ENCODE peak calls at places on chromosome 17, in six cellular contexts. One of them, this sample, is unnamed.

GRCh38 chr17:80877095-80877828 is 114.4 kb upstream of the CHMP6 start:
- DNase-seq in body of pancreas: no peak
- DNase-seq in CD8-positive, alpha-beta T cell: peak; percentile 48
- DNase-seq in uterus: no peak
- DNase-seq in heart left ventricle: peak; percentile 21
- DNase-seq in AG04450: no peak
- DNase-seq in this sample: no peak

GRCh38 chr17:40095944-40096791 is 4.2 kb downstream of the NR1D1 start:
- DNase-seq in body of pancreas: peak; percentile 74
- DNase-seq in CD8-positive, alpha-beta T cell: peak; percentile 91
- DNase-seq in uterus: peak; percentile 49
- DNase-seq in AG04450: no peak
- DNase-seq in heart left ventricle: peak; percentile 68
- DNase-seq in this sample: peak; percentile 69

GRCh38 chr17:40915199-40915661 is 22.2 kb downstream of the KRT23 start:
- DNase-seq in body of pancreas: no peak
- DNase-seq in AG04450: peak; percentile 87
- DNase-seq in heart left ventricle: no peak
- DNase-seq in uterus: no peak
- DNase-seq in CD8-positive, alpha-beta T cell: no peak
- DNase-seq in this sample: no peak

GRCh38 chr17:29349409-29349808 is 40.8 kb upstream of the TAOK1 start:
- DNase-seq in heart left ventricle: no peak
- DNase-seq in uterus: no peak
- DNase-seq in AG04450: no peak
- DNase-seq in CD8-positive, alpha-beta T cell: no peak
- DNase-seq in body of pancreas: no peak
- DNase-seq in this sample: no peak

GRCh38 chr17:78530675-78531074 is 46.5 kb downstream of the DNAH17 start:
- DNase-seq in uterus: no peak
- DNase-seq in body of pancreas: no peak
- DNase-seq in CD8-positive, alpha-beta T cell: no peak
- DNase-seq in heart left ventricle: no peak
- DNase-seq in AG04450: no peak
- DNase-seq in this sample: no peak

GRCh38 chr17:21043296-21044232 is 753 bp upstream of the USP22 start:
- DNase-seq in uterus: peak; percentile 97
- DNase-seq in AG04450: peak; percentile 98
- DNase-seq in CD8-positive, alpha-beta T cell: peak; percentile 98
- DNase-seq in body of pancreas: peak; percentile 99
- DNase-seq in heart left ventricle: peak; percentile 99
- DNase-seq in this sample: peak; percentile 89

GRCh38 chr17:35345445-35345925 is 27.9 kb downstream of the SLFN11 start:
- DNase-seq in AG04450: no peak
- DNase-seq in body of pancreas: no peak
- DNase-seq in uterus: no peak
- DNase-seq in heart left ventricle: no peak
- DNase-seq in CD8-positive, alpha-beta T cell: no peak
- DNase-seq in this sample: no peak

GRCh38 chr17:77927777-77928518 is 30.6 kb upstream of the TNRC6C start:
- DNase-seq in CD8-positive, alpha-beta T cell: no peak
- DNase-seq in AG04450: no peak
- DNase-seq in uterus: no peak
- DNase-seq in body of pancreas: no peak
- DNase-seq in heart left ventricle: no peak
- DNase-seq in this sample: no peak

GRCh38 chr17:13460646-13461045 is 141.1 kb downstream of the HS3ST3A1 start:
- DNase-seq in CD8-positive, alpha-beta T cell: no peak
- DNase-seq in heart left ventricle: no peak
- DNase-seq in uterus: no peak
- DNase-seq in body of pancreas: no peak
- DNase-seq in AG04450: no peak
- DNase-seq in this sample: no peak

GRCh38 chr17:79743614-79744013 is 12.9 kb downstream of the ENPP7 start:
- DNase-seq in AG04450: no peak
- DNase-seq in body of pancreas: no peak
- DNase-seq in heart left ventricle: no peak
- DNase-seq in uterus: no peak
- DNase-seq in CD8-positive, alpha-beta T cell: no peak
- DNase-seq in this sample: no peak

GRCh38 chr17:47862621-47863440 is 11.9 kb upstream of the SP6 start:
- DNase-seq in CD8-positive, alpha-beta T cell: no peak
- DNase-seq in heart left ventricle: no peak
- DNase-seq in body of pancreas: no peak
- DNase-seq in AG04450: peak; percentile 68
- DNase-seq in uterus: no peak
- DNase-seq in this sample: no peak

GRCh38 chr17:49438439-49438861 is 23.8 kb upstream of the PHB1 start:
- DNase-seq in AG04450: no peak
- DNase-seq in body of pancreas: no peak
- DNase-seq in heart left ventricle: no peak
- DNase-seq in uterus: no peak
- DNase-seq in CD8-positive, alpha-beta T cell: no peak
- DNase-seq in this sample: no peak

GRCh38 chr17:8859029-8859803 is 8.3 kb downstream of the PIK3R6 start:
- DNase-seq in uterus: no peak
- DNase-seq in body of pancreas: peak; percentile 18
- DNase-seq in CD8-positive, alpha-beta T cell: no peak
- DNase-seq in heart left ventricle: no peak
- DNase-seq in AG04450: no peak
- DNase-seq in this sample: no peak

GRCh38 chr17:15279011-15279477 is 13.9 kb upstream of the PMP22 start:
- DNase-seq in heart left ventricle: no peak
- DNase-seq in AG04450: peak; percentile 78
- DNase-seq in CD8-positive, alpha-beta T cell: no peak
- DNase-seq in body of pancreas: no peak
- DNase-seq in uterus: no peak
- DNase-seq in this sample: no peak

GRCh38 chr17:7405413-7405881 is 1.6 kb upstream of the TMEM256 start:
- DNase-seq in AG04450: no peak
- DNase-seq in heart left ventricle: no peak
- DNase-seq in uterus: no peak
- DNase-seq in body of pancreas: no peak
- DNase-seq in CD8-positive, alpha-beta T cell: peak; percentile 20
- DNase-seq in this sample: no peak

GRCh38 chr17:37614823-37615222 is 5.6 kb upstream of the SYNRG start:
- DNase-seq in body of pancreas: no peak
- DNase-seq in CD8-positive, alpha-beta T cell: no peak
- DNase-seq in uterus: no peak
- DNase-seq in AG04450: no peak
- DNase-seq in heart left ventricle: no peak
- DNase-seq in this sample: no peak

GRCh38 chr17:65008877-65009276 is 47.7 kb downstream of the GNA13 start:
- DNase-seq in uterus: no peak
- DNase-seq in heart left ventricle: no peak
- DNase-seq in AG04450: no peak
- DNase-seq in CD8-positive, alpha-beta T cell: no peak
- DNase-seq in body of pancreas: no peak
- DNase-seq in this sample: no peak

GRCh38 chr17:6075050-6075449 is 4.9 kb downstream of the WSCD1 start:
- DNase-seq in AG04450: no peak
- DNase-seq in uterus: no peak
- DNase-seq in heart left ventricle: no peak
- DNase-seq in body of pancreas: no peak
- DNase-seq in CD8-positive, alpha-beta T cell: no peak
- DNase-seq in this sample: no peak

GRCh38 chr17:45640141-45640850 is 143.8 kb upstream of the CRHR1 start:
- DNase-seq in AG04450: peak; percentile 43
- DNase-seq in uterus: peak; percentile 71
- DNase-seq in heart left ventricle: peak; percentile 71
- DNase-seq in CD8-positive, alpha-beta T cell: peak; percentile 70
- DNase-seq in body of pancreas: peak; percentile 74
- DNase-seq in this sample: peak; percentile 49

GRCh38 chr17:22717211-22717610 is 1024.9 kb downstream of the KCNJ18 start:
- DNase-seq in CD8-positive, alpha-beta T cell: no peak
- DNase-seq in body of pancreas: no peak
- DNase-seq in uterus: no peak
- DNase-seq in AG04450: no peak
- DNase-seq in heart left ventricle: no peak
- DNase-seq in this sample: no peak
- H3K9me3 ChIP-seq in CD8-positive, alpha-beta T cell: no peaks in the 10 kb centered on the region
- H3K9me3 ChIP-seq in body of pancreas: no peaks in the 10 kb centered on the region
- H3K9me3 ChIP-seq in uterus: no peaks in the 10 kb centered on the region
- H3K9me3 ChIP-seq in AG04450: peaks cover 39% of the 10 kb centered on the region
- H3K9me3 ChIP-seq in heart left ventricle: no peaks in the 10 kb centered on the region
- H3K9me3 ChIP-seq in this sample: no peaks in the 10 kb centered on the region

DNA sequence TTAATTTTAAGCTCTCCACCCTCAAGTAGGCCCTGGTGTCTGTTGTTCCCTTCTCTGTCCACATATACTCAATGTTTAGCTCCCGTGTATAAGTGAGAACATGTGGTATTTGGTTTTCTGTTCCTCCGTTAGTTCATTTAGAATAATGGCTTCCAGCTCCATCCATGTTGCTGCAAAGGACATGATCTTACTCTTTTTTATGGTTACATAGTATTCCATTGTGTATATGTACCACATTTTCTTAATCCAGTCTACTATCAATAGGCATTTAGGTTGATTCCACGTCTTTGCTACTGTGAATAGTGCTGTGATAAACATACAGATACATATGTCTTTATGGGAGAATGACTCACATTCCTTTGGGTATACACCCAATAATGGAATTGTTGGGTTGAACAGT is 111.4 kb upstream of the NACA2 start:
- DNase-seq in AG04450: no peak
- DNase-seq in CD8-positive, alpha-beta T cell: no peak
- DNase-seq in uterus: no peak
- DNase-seq in body of pancreas: no peak
- DNase-seq in heart left ventricle: no peak
- DNase-seq in this sample: no peak
- H3K9me3 ChIP-seq in AG04450: peaks cover 3% of the 10 kb centered on the region
- H3K9me3 ChIP-seq in CD8-positive, alpha-beta T cell: peaks cover 24% of the 10 kb centered on the region
- H3K9me3 ChIP-seq in uterus: peaks cover 17% of the 10 kb centered on the region
- H3K9me3 ChIP-seq in body of pancreas: peaks cover 18% of the 10 kb centered on the region
- H3K9me3 ChIP-seq in heart left ventricle: no peaks in the 10 kb centered on the region
- H3K9me3 ChIP-seq in this sample: peaks cover 9% of the 10 kb centered on the region

DNA sequence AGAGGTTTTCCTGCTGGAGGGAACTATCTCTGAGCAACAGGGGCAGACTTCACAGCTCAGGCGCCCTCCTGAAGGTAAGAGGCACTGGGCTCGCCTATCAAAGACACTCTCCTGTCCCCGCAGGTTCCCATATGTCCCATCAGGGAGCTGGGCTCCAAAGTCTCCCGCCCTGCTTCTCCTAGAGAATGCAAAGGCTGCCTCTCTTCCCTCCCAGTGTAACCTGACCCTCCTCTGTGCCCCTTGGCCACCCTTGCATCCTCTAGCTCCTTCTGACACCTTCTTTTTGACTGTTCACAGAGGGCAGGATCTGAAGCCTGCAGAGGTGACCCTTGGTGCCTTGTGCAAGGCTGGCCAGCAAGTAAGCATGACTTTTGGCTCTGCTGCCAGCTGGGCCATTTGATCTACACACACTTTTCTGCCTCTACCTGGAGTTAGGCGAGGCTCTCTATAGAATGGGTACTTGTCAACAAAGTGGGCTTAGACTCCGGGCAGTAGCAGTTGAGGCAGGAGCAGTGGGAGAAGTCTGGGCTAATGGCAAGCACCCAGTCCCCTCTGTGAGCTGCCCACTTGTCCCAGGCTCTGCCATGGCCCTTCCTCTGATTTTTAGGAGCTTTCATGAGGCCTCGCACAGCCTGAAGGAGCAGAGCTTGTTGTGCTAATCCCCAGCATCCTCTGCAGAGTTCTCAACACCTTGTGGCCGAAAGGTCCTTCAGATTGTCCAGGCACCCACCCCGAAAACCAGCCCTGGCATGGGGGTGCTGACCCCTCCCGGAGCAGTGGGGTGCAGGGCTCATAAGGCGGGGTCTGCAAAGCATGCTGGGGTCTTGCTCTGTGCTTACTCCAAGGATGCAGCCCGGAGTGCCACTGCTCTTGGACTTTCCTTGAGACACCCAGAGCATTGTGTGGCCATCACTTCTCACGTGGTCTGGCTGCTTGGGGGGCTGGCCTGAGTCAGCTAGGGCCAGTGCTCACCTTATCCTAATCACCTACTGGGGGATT is 122.9 kb downstream of the METRNL start:
- DNase-seq in CD8-positive, alpha-beta T cell: no peak
- DNase-seq in AG04450: no peak
- DNase-seq in heart left ventricle: peak; percentile 29
- DNase-seq in uterus: peak; percentile 10
- DNase-seq in body of pancreas: peak; percentile 2
- DNase-seq in this sample: peak; percentile 6
- H3K9me3 ChIP-seq in CD8-positive, alpha-beta T cell: no peaks in the 10 kb centered on the region
- H3K9me3 ChIP-seq in AG04450: peaks cover 10% of the 10 kb centered on the region
- H3K9me3 ChIP-seq in heart left ventricle: no peaks in the 10 kb centered on the region
- H3K9me3 ChIP-seq in uterus: no peaks in the 10 kb centered on the region
- H3K9me3 ChIP-seq in body of pancreas: no peaks in the 10 kb centered on the region
- H3K9me3 ChIP-seq in this sample: no peaks in the 10 kb centered on the region

GRCh38 chr17:63423963-63424362 is 22.1 kb downstream of the CYB561 start:
- DNase-seq in CD8-positive, alpha-beta T cell: no peak
- DNase-seq in uterus: no peak
- DNase-seq in body of pancreas: no peak
- DNase-seq in heart left ventricle: no peak
- DNase-seq in AG04450: no peak
- DNase-seq in this sample: no peak

GRCh38 chr17:63419949-63420867 is 25.9 kb downstream of the CYB561 start:
- DNase-seq in CD8-positive, alpha-beta T cell: peak; percentile 53
- DNase-seq in body of pancreas: no peak
- DNase-seq in heart left ventricle: no peak
- DNase-seq in uterus: no peak
- DNase-seq in AG04450: no peak
- DNase-seq in this sample: no peak

GRCh38 chr17:63423251-63423950 is 22.7 kb downstream of the CYB561 start:
- DNase-seq in body of pancreas: no peak
- DNase-seq in uterus: no peak
- DNase-seq in CD8-positive, alpha-beta T cell: no peak
- DNase-seq in heart left ventricle: no peak
- DNase-seq in AG04450: no peak
- DNase-seq in this sample: no peak

GRCh38 chr17:63420868-63421680 is 25.0 kb downstream of the CYB561 start:
- DNase-seq in body of pancreas: no peak
- DNase-seq in heart left ventricle: no peak
- DNase-seq in uterus: no peak
- DNase-seq in AG04450: no peak
- DNase-seq in CD8-positive, alpha-beta T cell: no peak
- DNase-seq in this sample: no peak

DNA sequence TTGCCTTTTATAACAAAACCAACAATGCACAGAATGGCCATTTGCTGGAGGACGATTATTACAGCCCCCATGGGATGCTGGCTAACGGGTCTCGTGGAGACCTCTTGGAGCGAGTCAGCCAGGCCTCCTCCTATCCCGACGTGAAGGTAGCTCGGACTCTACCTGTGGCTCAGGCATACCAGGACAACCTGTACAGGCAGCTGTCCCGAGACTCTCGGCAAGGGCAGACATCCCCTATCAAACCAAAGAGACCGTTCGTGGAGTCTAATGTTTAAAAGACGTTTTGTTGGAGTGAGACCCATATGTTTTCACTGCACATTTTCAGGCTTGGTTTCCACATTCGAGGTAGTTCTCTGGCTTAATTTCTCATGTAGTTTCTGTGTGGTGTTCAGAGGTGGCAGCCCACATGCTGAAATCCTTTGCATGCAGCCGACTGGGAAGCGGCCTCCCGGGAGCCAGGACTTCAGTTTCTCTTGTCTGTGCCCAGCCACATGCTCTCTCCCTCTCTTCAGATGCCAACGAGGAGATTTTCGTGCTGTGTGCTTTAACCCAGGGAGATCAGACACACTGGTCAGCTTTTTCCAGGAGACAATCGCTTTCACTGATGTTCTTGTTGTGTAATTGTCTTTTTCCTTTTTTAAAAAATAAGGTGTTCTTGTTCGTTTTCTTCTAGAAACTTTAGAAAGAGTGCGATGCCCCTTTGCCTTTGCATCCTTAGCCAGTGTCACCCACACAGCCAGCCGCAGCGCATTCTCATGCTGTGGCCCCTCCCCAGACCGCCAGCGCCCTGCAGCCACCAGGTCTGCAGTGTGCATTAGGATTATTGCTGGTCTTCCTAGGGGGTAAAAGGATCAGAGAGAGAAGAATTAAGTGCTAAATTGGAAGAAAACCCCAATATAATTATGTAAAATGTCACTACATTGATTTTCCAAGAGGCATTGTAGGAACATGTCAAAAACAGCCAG is 24.1 kb downstream of the CYB561 start:
- DNase-seq in heart left ventricle: no peak
- DNase-seq in CD8-positive, alpha-beta T cell: no peak
- DNase-seq in body of pancreas: no peak
- DNase-seq in AG04450: no peak
- DNase-seq in uterus: no peak
- DNase-seq in this sample: no peak
- H3K9me3 ChIP-seq in heart left ventricle: no peaks in the 10 kb centered on the region
- H3K9me3 ChIP-seq in CD8-positive, alpha-beta T cell: no peaks in the 10 kb centered on the region
- H3K9me3 ChIP-seq in body of pancreas: no peaks in the 10 kb centered on the region
- H3K9me3 ChIP-seq in AG04450: no peaks in the 10 kb centered on the region
- H3K9me3 ChIP-seq in uterus: no peaks in the 10 kb centered on the region
- H3K9me3 ChIP-seq in this sample: no peaks in the 10 kb centered on the region